ENCODE peak calls at places on chromosome 12, in eight cellular contexts. One of them, this sample, is unnamed. For H3K9me3, the result is how much of the 10 kb centered on the place peaks cover.

GRCh38 chr12:71438670-71439361 is 782 bp upstream of the LGR5 start:
- DNase-seq in stomach: no peak
- DNase-seq in psoas muscle: no peak
- DNase-seq in small intestine: peak
- DNase-seq in gastrocnemius medialis: no peak
- DNase-seq in Panc1: no peak
- DNase-seq in GM23248: peak
- DNase-seq in heart left ventricle: no peak
- DNase-seq in this sample: no peak

GRCh38 chr12:70660620-70661219 is 23.5 kb upstream of the PTPRB start:
- DNase-seq in Panc1: peak
- DNase-seq in GM23248: peak
- DNase-seq in stomach: no peak
- DNase-seq in gastrocnemius medialis: peak
- DNase-seq in small intestine: no peak
- DNase-seq in psoas muscle: no peak
- DNase-seq in heart left ventricle: peak
- DNase-seq in this sample: no peak

GRCh38 chr12:22230280-22230794 is 104.2 kb downstream of the ST8SIA1 start:
- DNase-seq in heart left ventricle: no peak
- DNase-seq in psoas muscle: no peak
- DNase-seq in gastrocnemius medialis: no peak
- DNase-seq in GM23248: peak
- DNase-seq in stomach: no peak
- DNase-seq in small intestine: no peak
- DNase-seq in Panc1: no peak
- DNase-seq in this sample: no peak

GRCh38 chr12:31736472-31736871 is 7.7 kb upstream of the AMN1 start:
- DNase-seq in Panc1: no peak
- DNase-seq in small intestine: no peak
- DNase-seq in GM23248: peak
- DNase-seq in heart left ventricle: no peak
- DNase-seq in gastrocnemius medialis: no peak
- DNase-seq in psoas muscle: no peak
- DNase-seq in stomach: no peak
- DNase-seq in this sample: peak

GRCh38 chr12:19431407-19432308 is 7.6 kb upstream of the AEBP2 start:
- DNase-seq in GM23248: peak
- DNase-seq in psoas muscle: no peak
- DNase-seq in stomach: no peak
- DNase-seq in Panc1: no peak
- DNase-seq in small intestine: no peak
- DNase-seq in heart left ventricle: no peak
- DNase-seq in gastrocnemius medialis: no peak
- DNase-seq in this sample: no peak

GRCh38 chr12:10249690-10250455 is 37.2 kb downstream of the GABARAPL1 start:
- DNase-seq in gastrocnemius medialis: no peak
- DNase-seq in stomach: no peak
- DNase-seq in Panc1: no peak
- DNase-seq in psoas muscle: no peak
- DNase-seq in GM23248: no peak
- DNase-seq in heart left ventricle: no peak
- DNase-seq in small intestine: peak
- DNase-seq in this sample: no peak

GRCh38 chr12:106205208-106206069 is 42.4 kb downstream of the CKAP4 start:
- DNase-seq in gastrocnemius medialis: peak
- DNase-seq in Panc1: no peak
- DNase-seq in psoas muscle: peak
- DNase-seq in heart left ventricle: peak
- DNase-seq in GM23248: peak
- DNase-seq in stomach: no peak
- DNase-seq in small intestine: peak
- DNase-seq in this sample: no peak

GRCh38 chr12:63308701-63309100 is 157.7 kb upstream of the AVPR1A start:
- DNase-seq in stomach: no peak
- DNase-seq in heart left ventricle: peak
- DNase-seq in psoas muscle: no peak
- DNase-seq in GM23248: peak
- DNase-seq in small intestine: no peak
- DNase-seq in Panc1: no peak
- DNase-seq in gastrocnemius medialis: no peak
- DNase-seq in this sample: no peak

GRCh38 chr12:118061011-118061875 is at the start of gene WSB2:
- DNase-seq in small intestine: peak
- DNase-seq in gastrocnemius medialis: peak
- DNase-seq in heart left ventricle: peak
- DNase-seq in psoas muscle: peak
- DNase-seq in GM23248: peak
- DNase-seq in Panc1: no peak
- DNase-seq in stomach: peak
- DNase-seq in this sample: peak

GRCh38 chr12:131895640-131896079 is 1.2 kb downstream of the ULK1 start:
- DNase-seq in small intestine: no peak
- DNase-seq in stomach: no peak
- DNase-seq in heart left ventricle: no peak
- DNase-seq in gastrocnemius medialis: no peak
- DNase-seq in Panc1: no peak
- DNase-seq in psoas muscle: no peak
- DNase-seq in GM23248: no peak
- DNase-seq in this sample: no peak

GRCh38 chr12:131897875-131898274 is 3.5 kb downstream of the ULK1 start:
- DNase-seq in stomach: no peak
- DNase-seq in heart left ventricle: no peak
- DNase-seq in gastrocnemius medialis: no peak
- DNase-seq in small intestine: no peak
- DNase-seq in Panc1: no peak
- DNase-seq in psoas muscle: no peak
- DNase-seq in GM23248: no peak
- DNase-seq in this sample: no peak

GRCh38 chr12:131896811-131897270 is 2.4 kb downstream of the ULK1 start:
- DNase-seq in gastrocnemius medialis: no peak
- DNase-seq in heart left ventricle: no peak
- DNase-seq in GM23248: no peak
- DNase-seq in psoas muscle: peak
- DNase-seq in small intestine: no peak
- DNase-seq in Panc1: no peak
- DNase-seq in stomach: no peak
- DNase-seq in this sample: no peak

GRCh38 chr12:131896080-131896810 is 1.8 kb downstream of the ULK1 start:
- DNase-seq in stomach: peak
- DNase-seq in small intestine: peak
- DNase-seq in heart left ventricle: peak
- DNase-seq in Panc1: no peak
- DNase-seq in gastrocnemius medialis: peak
- DNase-seq in psoas muscle: peak
- DNase-seq in GM23248: peak
- DNase-seq in this sample: peak

DNA sequence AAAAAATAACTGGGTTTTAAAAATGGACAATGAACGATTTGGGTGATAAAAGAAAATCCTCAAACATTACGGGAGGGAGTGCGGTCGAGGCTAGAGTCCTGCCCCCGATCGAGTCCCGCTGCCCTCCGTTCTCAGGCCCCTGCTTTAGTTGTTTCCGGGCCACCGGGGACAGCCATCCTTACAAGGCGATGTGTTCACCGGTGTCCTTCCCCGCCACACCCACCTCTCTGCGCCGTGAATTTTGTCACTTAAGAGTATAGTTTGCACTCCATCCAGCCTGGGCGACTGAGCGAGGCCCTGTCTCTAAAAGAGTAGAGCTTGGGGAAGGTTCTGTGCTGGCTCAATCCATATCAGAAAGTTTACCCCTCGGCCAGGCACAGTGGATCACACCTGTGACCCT is 2.9 kb downstream of the ULK1 start:
- DNase-seq in gastrocnemius medialis: peak
- DNase-seq in stomach: no peak
- DNase-seq in GM23248: no peak
- DNase-seq in small intestine: no peak
- DNase-seq in Panc1: no peak
- DNase-seq in heart left ventricle: peak
- DNase-seq in psoas muscle: peak
- DNase-seq in this sample: no peak
- H3K9me3 ChIP-seq in gastrocnemius medialis: under half
- H3K9me3 ChIP-seq in stomach: under half
- H3K9me3 ChIP-seq in GM23248: under half
- H3K9me3 ChIP-seq in small intestine: under half
- H3K9me3 ChIP-seq in Panc1: under half
- H3K9me3 ChIP-seq in heart left ventricle: under half
- H3K9me3 ChIP-seq in psoas muscle: under half
- H3K9me3 ChIP-seq in this sample: under half

GRCh38 chr12:128852885-128853284 is 393 bp upstream of the GLT1D1 start:
- DNase-seq in gastrocnemius medialis: no peak
- DNase-seq in stomach: no peak
- DNase-seq in heart left ventricle: no peak
- DNase-seq in small intestine: no peak
- DNase-seq in psoas muscle: no peak
- DNase-seq in GM23248: no peak
- DNase-seq in Panc1: no peak
- DNase-seq in this sample: no peak

GRCh38 chr12:128850400-128850799 is 2.9 kb upstream of the GLT1D1 start:
- DNase-seq in heart left ventricle: no peak
- DNase-seq in psoas muscle: no peak
- DNase-seq in Panc1: no peak
- DNase-seq in gastrocnemius medialis: no peak
- DNase-seq in stomach: no peak
- DNase-seq in GM23248: no peak
- DNase-seq in small intestine: no peak
- DNase-seq in this sample: no peak

GRCh38 chr12:128844031-128844635 is 9.1 kb upstream of the GLT1D1 start:
- DNase-seq in Panc1: no peak
- DNase-seq in gastrocnemius medialis: no peak
- DNase-seq in psoas muscle: no peak
- DNase-seq in small intestine: no peak
- DNase-seq in stomach: no peak
- DNase-seq in GM23248: no peak
- DNase-seq in heart left ventricle: no peak
- DNase-seq in this sample: no peak

GRCh38 chr12:128852026-128852725 is 1.1 kb upstream of the GLT1D1 start:
- DNase-seq in heart left ventricle: no peak
- DNase-seq in gastrocnemius medialis: no peak
- DNase-seq in small intestine: no peak
- DNase-seq in GM23248: no peak
- DNase-seq in psoas muscle: no peak
- DNase-seq in stomach: no peak
- DNase-seq in Panc1: no peak
- DNase-seq in this sample: no peak

DNA sequence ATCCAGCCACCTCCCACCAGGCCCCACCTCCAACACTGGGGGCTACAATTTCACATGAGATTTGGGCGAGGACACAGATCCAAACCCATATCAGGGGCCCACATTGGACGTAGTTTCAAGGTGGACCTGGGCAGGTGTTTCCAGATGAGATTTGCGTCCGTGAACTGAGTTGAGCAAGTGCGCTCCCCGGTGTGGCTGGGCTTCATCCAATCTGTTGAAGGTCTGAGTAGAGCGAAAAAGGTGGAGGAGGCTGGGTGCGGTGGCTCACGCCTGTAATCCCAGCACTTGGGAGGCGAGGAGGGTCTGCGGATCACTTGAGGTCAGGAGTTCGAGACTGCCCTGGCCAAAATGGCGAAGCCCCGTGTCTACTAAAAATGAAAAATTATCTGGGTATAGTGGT is 4.9 kb upstream of the GLT1D1 start:
- DNase-seq in Panc1: no peak
- DNase-seq in small intestine: no peak
- DNase-seq in gastrocnemius medialis: no peak
- DNase-seq in psoas muscle: no peak
- DNase-seq in stomach: no peak
- DNase-seq in heart left ventricle: no peak
- DNase-seq in GM23248: no peak
- DNase-seq in this sample: no peak
- H3K9me3 ChIP-seq in Panc1: under half
- H3K9me3 ChIP-seq in small intestine: under half
- H3K9me3 ChIP-seq in gastrocnemius medialis: under half
- H3K9me3 ChIP-seq in psoas muscle: under half
- H3K9me3 ChIP-seq in stomach: under half
- H3K9me3 ChIP-seq in heart left ventricle: under half
- H3K9me3 ChIP-seq in GM23248: under half
- H3K9me3 ChIP-seq in this sample: under half

DNA sequence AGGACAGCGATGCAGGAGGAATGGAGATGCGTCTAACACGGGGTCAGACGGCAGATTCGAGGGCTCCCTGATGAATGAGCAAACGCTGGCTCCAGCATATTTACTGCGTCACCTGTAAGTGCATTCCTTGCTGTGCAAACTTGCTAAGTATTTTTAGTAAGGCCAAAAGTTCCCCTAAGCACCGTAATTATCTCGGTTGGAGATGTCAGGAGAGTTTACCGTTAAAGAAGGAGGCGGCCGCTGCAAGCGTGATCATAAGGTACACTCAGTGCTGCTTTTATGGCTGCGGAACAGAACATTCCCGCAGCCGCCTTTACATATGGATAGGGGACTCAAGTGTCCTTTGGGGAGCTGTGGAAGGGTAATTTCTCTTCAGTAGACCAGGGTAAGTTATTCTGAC is 175.5 kb downstream of the GLT1D1 start:
- DNase-seq in psoas muscle: no peak
- DNase-seq in GM23248: no peak
- DNase-seq in Panc1: no peak
- DNase-seq in stomach: no peak
- DNase-seq in heart left ventricle: no peak
- DNase-seq in small intestine: no peak
- DNase-seq in gastrocnemius medialis: no peak
- DNase-seq in this sample: no peak
- H3K9me3 ChIP-seq in psoas muscle: under half
- H3K9me3 ChIP-seq in GM23248: under half
- H3K9me3 ChIP-seq in Panc1: under half
- H3K9me3 ChIP-seq in stomach: under half
- H3K9me3 ChIP-seq in heart left ventricle: under half
- H3K9me3 ChIP-seq in small intestine: under half
- H3K9me3 ChIP-seq in gastrocnemius medialis: under half
- H3K9me3 ChIP-seq in this sample: under half

GRCh38 chr12:115810580-115810979 is 466.9 kb downstream of the MED13L start:
- DNase-seq in small intestine: no peak
- DNase-seq in GM23248: no peak
- DNase-seq in gastrocnemius medialis: no peak
- DNase-seq in stomach: no peak
- DNase-seq in heart left ventricle: no peak
- DNase-seq in Panc1: no peak
- DNase-seq in psoas muscle: no peak
- DNase-seq in this sample: no peak
- H3K9me3 ChIP-seq in small intestine: under half
- H3K9me3 ChIP-seq in GM23248: under half
- H3K9me3 ChIP-seq in gastrocnemius medialis: under half
- H3K9me3 ChIP-seq in stomach: under half
- H3K9me3 ChIP-seq in heart left ventricle: under half
- H3K9me3 ChIP-seq in Panc1: under half
- H3K9me3 ChIP-seq in psoas muscle: under half
- H3K9me3 ChIP-seq in this sample: under half

GRCh38 chr12:34390171-34390841 is 368.0 kb downstream of the ALG10 start:
- DNase-seq in small intestine: no peak
- DNase-seq in psoas muscle: peak
- DNase-seq in heart left ventricle: peak
- DNase-seq in GM23248: no peak
- DNase-seq in gastrocnemius medialis: no peak
- DNase-seq in stomach: no peak
- DNase-seq in Panc1: no peak
- DNase-seq in this sample: no peak
- H3K9me3 ChIP-seq in small intestine: under half
- H3K9me3 ChIP-seq in psoas muscle: under half
- H3K9me3 ChIP-seq in heart left ventricle: under half
- H3K9me3 ChIP-seq in GM23248: under half
- H3K9me3 ChIP-seq in gastrocnemius medialis: under half
- H3K9me3 ChIP-seq in stomach: half or more
- H3K9me3 ChIP-seq in Panc1: under half
- H3K9me3 ChIP-seq in this sample: under half

This sample was measured in T-helper 17 cell.